ENCODE peak calls at places on chromosome 21, in five cellular contexts. One of them, this sample, is unnamed.

GRCh38 chr21:40902993-40903392 is 56.0 kb upstream of the DSCAM start:
- DNase-seq in K562: no peak
- DNase-seq in transverse colon: no peak
- DNase-seq in breast epithelium: no peak
- DNase-seq in stomach: no peak
- DNase-seq in this sample: no peak

GRCh38 chr21:39033878-39034589 is 149.2 kb downstream of the PSMG1 start:
- DNase-seq in K562: no peak
- DNase-seq in transverse colon: peak
- DNase-seq in breast epithelium: peak
- DNase-seq in stomach: peak
- DNase-seq in this sample: no peak

GRCh38 chr21:37060296-37060695 is 12.6 kb downstream of the PIGP start:
- DNase-seq in K562: no peak
- DNase-seq in transverse colon: peak
- DNase-seq in breast epithelium: no peak
- DNase-seq in stomach: peak
- DNase-seq in this sample: no peak

GRCh38 chr21:29033871-29034270 is 9.4 kb downstream of the USP16 start:
- DNase-seq in K562: no peak
- DNase-seq in transverse colon: no peak
- DNase-seq in breast epithelium: no peak
- DNase-seq in stomach: no peak
- DNase-seq in this sample: no peak

GRCh38 chr21:39141502-39141901 is 41.7 kb downstream of the PSMG1 start:
- DNase-seq in K562: no peak
- DNase-seq in transverse colon: peak
- DNase-seq in breast epithelium: no peak
- DNase-seq in stomach: no peak
- DNase-seq in this sample: no peak

GRCh38 chr21:30233228-30233627 is 17.3 kb upstream of the CLDN8 start:
- DNase-seq in K562: no peak
- DNase-seq in transverse colon: no peak
- DNase-seq in breast epithelium: no peak
- DNase-seq in stomach: no peak
- DNase-seq in this sample: no peak

GRCh38 chr21:41939391-41939790 is 14.4 kb downstream of the C2CD2 start:
- DNase-seq in K562: no peak
- DNase-seq in transverse colon: no peak
- DNase-seq in breast epithelium: no peak
- DNase-seq in stomach: no peak
- DNase-seq in this sample: no peak

GRCh38 chr21:8989883-8990325 is 1531.5 kb upstream of the TPTE start:
- DNase-seq in K562: peak
- DNase-seq in transverse colon: no peak
- DNase-seq in breast epithelium: no peak
- DNase-seq in stomach: no peak
- DNase-seq in this sample: no peak

GRCh38 chr21:38669186-38669585 is 136.5 kb upstream of the ETS2 start:
- DNase-seq in K562: peak
- DNase-seq in transverse colon: peak
- DNase-seq in breast epithelium: no peak
- DNase-seq in stomach: no peak
- DNase-seq in this sample: no peak

GRCh38 chr21:42614391-42614790 is 39.0 kb upstream of the PDE9A start:
- DNase-seq in K562: no peak
- DNase-seq in transverse colon: no peak
- DNase-seq in breast epithelium: peak
- DNase-seq in stomach: no peak
- DNase-seq in this sample: no peak

GRCh38 chr21:38984982-38985422 is 179.3 kb downstream of the ETS2 start:
- DNase-seq in K562: no peak
- DNase-seq in transverse colon: no peak
- DNase-seq in breast epithelium: no peak
- DNase-seq in stomach: no peak
- DNase-seq in this sample: no peak

GRCh38 chr21:41397416-41397815 is 28.6 kb upstream of the MX1 start:
- DNase-seq in K562: no peak
- DNase-seq in transverse colon: no peak
- DNase-seq in breast epithelium: no peak
- DNase-seq in stomach: no peak
- DNase-seq in this sample: no peak

GRCh38 chr21:41370840-41371697 is 9.2 kb downstream of the MX2 start:
- DNase-seq in K562: no peak
- DNase-seq in transverse colon: no peak
- DNase-seq in breast epithelium: no peak
- DNase-seq in stomach: no peak
- DNase-seq in this sample: no peak

GRCh38 chr21:20971296-20971921 is 26.8 kb upstream of the NCAM2 start:
- DNase-seq in K562: peak
- DNase-seq in transverse colon: peak
- DNase-seq in breast epithelium: no peak
- DNase-seq in stomach: no peak
- DNase-seq in this sample: peak

GRCh38 chr21:41726970-41727783 is 39.7 kb downstream of the RIPK4 start:
- DNase-seq in K562: no peak
- DNase-seq in transverse colon: no peak
- DNase-seq in breast epithelium: peak
- DNase-seq in stomach: peak
- DNase-seq in this sample: no peak

GRCh38 chr21:34593954-34594531 is 20.9 kb downstream of the RCAN1 start:
- DNase-seq in K562: no peak
- DNase-seq in transverse colon: no peak
- DNase-seq in breast epithelium: no peak
- DNase-seq in stomach: no peak
- DNase-seq in this sample: no peak

GRCh38 chr21:17925000-17925610 is 105.9 kb upstream of the C21orf91 start:
- DNase-seq in K562: peak
- DNase-seq in transverse colon: peak
- DNase-seq in breast epithelium: no peak
- DNase-seq in stomach: peak
- DNase-seq in this sample: no peak

GRCh38 chr21:39144191-39144590 is 39.1 kb downstream of the PSMG1 start:
- DNase-seq in K562: peak
- DNase-seq in transverse colon: no peak
- DNase-seq in breast epithelium: no peak
- DNase-seq in stomach: no peak
- DNase-seq in this sample: no peak

GRCh38 chr21:42424848-42425602 is 21.3 kb downstream of the UBASH3A start:
- DNase-seq in K562: no peak
- DNase-seq in transverse colon: peak
- DNase-seq in breast epithelium: no peak
- DNase-seq in stomach: no peak
- DNase-seq in this sample: no peak

GRCh38 chr21:28737671-28738279 is 254.9 kb downstream of the LTN1 start:
- DNase-seq in K562: no peak
- DNase-seq in transverse colon: no peak
- DNase-seq in breast epithelium: no peak
- DNase-seq in stomach: no peak
- DNase-seq in this sample: no peak

GRCh38 chr21:41979335-41979734 is 25.5 kb upstream of the C2CD2 start:
- DNase-seq in K562: no peak
- DNase-seq in transverse colon: no peak
- DNase-seq in breast epithelium: peak
- DNase-seq in stomach: no peak
- DNase-seq in this sample: no peak

GRCh38 chr21:16517380-16517779 is 787.6 kb downstream of the USP25 start:
- DNase-seq in K562: no peak
- DNase-seq in transverse colon: no peak
- DNase-seq in breast epithelium: no peak
- DNase-seq in stomach: no peak
- DNase-seq in this sample: no peak

GRCh38 chr21:45405819-45406762 is 1.1 kb downstream of the COL18A1 start:
- DNase-seq in K562: no peak
- DNase-seq in transverse colon: no peak
- DNase-seq in breast epithelium: no peak
- DNase-seq in stomach: no peak
- DNase-seq in this sample: no peak
- TF ChIP-seq POLR2A in K562: no peak
- TF ChIP-seq POLR2A in transverse colon: no peak
- TF ChIP-seq POLR2A in breast epithelium: no peak
- TF ChIP-seq POLR2A in stomach: no peak
- TF ChIP-seq POLR2A in this sample: no peak

DNA sequence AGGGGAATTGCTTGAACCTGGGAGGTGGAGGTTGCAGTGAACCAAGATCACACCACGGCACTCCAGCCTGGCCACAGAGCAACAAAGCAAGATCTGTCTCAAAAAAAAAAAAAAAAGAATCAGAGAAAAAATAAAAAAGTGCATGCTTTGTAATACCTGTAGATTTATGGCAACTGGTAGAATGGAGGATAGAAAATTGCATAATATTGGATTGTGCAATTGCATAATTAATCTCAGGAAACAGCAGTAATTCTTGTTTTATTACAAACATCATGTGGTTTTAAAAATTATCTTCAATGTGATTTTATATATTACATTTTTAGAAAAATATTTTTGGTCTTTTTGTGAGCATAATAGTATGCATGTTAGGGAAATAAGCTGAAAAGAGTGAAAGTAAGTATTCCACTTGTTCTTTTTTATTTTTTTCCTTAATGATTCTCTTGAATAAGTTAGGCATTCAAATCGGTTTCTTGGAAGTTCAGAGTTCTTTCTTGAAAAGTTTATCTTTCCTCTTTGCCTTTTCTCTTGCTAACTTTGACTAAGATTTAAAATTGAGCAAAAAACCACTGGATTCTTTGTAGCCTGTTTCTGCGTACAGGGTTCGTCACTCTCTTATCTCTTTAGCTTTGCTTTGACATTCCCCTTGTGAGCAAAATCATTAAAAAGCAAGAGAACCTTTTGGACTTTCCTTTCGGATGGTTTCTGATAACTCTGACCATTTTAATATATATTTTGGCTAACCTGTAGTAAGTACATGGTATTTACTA is 127.5 kb upstream of the ADAMTS5 start:
- DNase-seq in K562: no peak
- DNase-seq in transverse colon: no peak
- DNase-seq in breast epithelium: no peak
- DNase-seq in stomach: no peak
- DNase-seq in this sample: no peak
- TF ChIP-seq POLR2AphosphoS5 in K562: no peak
- TF ChIP-seq POLR2AphosphoS5 in transverse colon: no peak
- TF ChIP-seq POLR2AphosphoS5 in breast epithelium: no peak
- TF ChIP-seq POLR2AphosphoS5 in stomach: no peak
- TF ChIP-seq POLR2AphosphoS5 in this sample: no peak

DNA sequence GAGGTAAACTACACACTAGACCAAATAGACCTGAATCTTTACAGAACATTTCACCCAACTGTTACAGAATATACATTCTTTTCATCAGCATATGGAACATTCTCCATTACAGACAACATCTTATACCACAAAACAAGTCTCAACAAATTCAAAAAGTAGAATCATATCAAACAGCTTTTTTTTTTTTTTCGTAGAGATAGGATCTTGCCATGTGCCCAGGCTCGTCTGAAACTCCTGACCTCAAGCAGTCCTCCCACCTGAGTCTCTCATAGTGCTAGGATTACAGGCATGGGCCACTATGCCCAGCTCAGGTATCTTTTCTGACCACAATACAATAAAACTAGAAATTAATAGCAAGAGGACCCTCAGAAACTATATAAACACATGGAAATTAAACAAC is 36.5 kb downstream of the HSF2BP start:
- DNase-seq in K562: no peak
- DNase-seq in transverse colon: no peak
- DNase-seq in breast epithelium: no peak
- DNase-seq in stomach: no peak
- DNase-seq in this sample: no peak
- TF ChIP-seq POLR2A in K562: no peak
- TF ChIP-seq POLR2A in transverse colon: no peak
- TF ChIP-seq POLR2A in breast epithelium: no peak
- TF ChIP-seq POLR2A in stomach: no peak
- TF ChIP-seq POLR2A in this sample: no peak

GRCh38 chr21:24869862-24870261 is 737.4 kb downstream of the MRPL39 start:
- DNase-seq in K562: no peak
- DNase-seq in transverse colon: no peak
- DNase-seq in breast epithelium: no peak
- DNase-seq in stomach: no peak
- DNase-seq in this sample: no peak
- TF ChIP-seq POLR2AphosphoS5 in K562: no peak
- TF ChIP-seq POLR2AphosphoS5 in transverse colon: no peak
- TF ChIP-seq POLR2AphosphoS5 in breast epithelium: no peak
- TF ChIP-seq POLR2AphosphoS5 in stomach: no peak
- TF ChIP-seq POLR2AphosphoS5 in this sample: no peak

GRCh38 chr21:46000182-46000730 is 18.7 kb downstream of the COL6A1 start:
- DNase-seq in K562: peak
- DNase-seq in transverse colon: peak
- DNase-seq in breast epithelium: peak
- DNase-seq in stomach: no peak
- DNase-seq in this sample: no peak
- TF ChIP-seq POLR2A in K562: no peak
- TF ChIP-seq POLR2A in transverse colon: no peak
- TF ChIP-seq POLR2A in breast epithelium: no peak
- TF ChIP-seq POLR2A in stomach: no peak
- TF ChIP-seq POLR2A in this sample: no peak

DNA sequence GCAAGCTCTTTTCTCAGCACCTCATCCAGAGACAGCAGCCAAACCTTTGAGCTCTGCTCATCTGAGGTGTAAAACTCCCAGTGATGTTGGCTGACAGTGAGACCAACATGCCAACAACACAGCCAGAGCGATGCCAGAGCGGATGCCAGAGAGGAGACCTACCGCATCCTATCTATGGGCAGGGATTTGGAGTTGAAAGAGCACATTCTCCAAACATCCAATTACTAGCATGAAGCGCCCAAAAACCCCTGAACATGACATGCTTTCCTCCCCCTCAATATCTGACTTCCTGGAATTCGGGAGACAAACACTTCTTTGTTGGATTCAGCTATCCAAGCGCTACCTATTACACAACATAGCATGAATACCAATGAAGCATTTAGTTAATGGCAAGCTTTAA is 23.1 kb upstream of the PAXBP1 start:
- DNase-seq in K562: no peak
- DNase-seq in transverse colon: no peak
- DNase-seq in breast epithelium: peak
- DNase-seq in stomach: no peak
- DNase-seq in this sample: no peak
- TF ChIP-seq POLR2AphosphoS5 in K562: no peak
- TF ChIP-seq POLR2AphosphoS5 in transverse colon: no peak
- TF ChIP-seq POLR2AphosphoS5 in breast epithelium: no peak
- TF ChIP-seq POLR2AphosphoS5 in stomach: no peak
- TF ChIP-seq POLR2AphosphoS5 in this sample: no peak